ENCODE peak calls at places on chromosomes 13 and 19, in nine cellular contexts. One of them, this sample, is unnamed.

GRCh38 chr19:46919324-46919723 is 58.5 kb downstream of the ARHGAP35 start:
- DNase-seq in T-cell: no peak
- DNase-seq in neural progenitor cell: no peak
- DNase-seq in H54: no peak
- DNase-seq in CD4-positive, alpha-beta memory T cell: no peak
- DNase-seq in NCI-H345: no peak
- DNase-seq in EL: peak
- DNase-seq in naive thymus-derived CD8-positive, alpha-beta T cell: no peak
- DNase-seq in thoracic aorta: no peak
- DNase-seq in this sample: no peak

GRCh38 chr19:14492756-14493337 is 3.1 kb downstream of the GIPC1 start:
- DNase-seq in NCI-H345: no peak
- DNase-seq in naive thymus-derived CD8-positive, alpha-beta T cell: no peak
- DNase-seq in EL: no peak
- DNase-seq in neural progenitor cell: no peak
- DNase-seq in thoracic aorta: no peak
- DNase-seq in T-cell: no peak
- DNase-seq in H54: no peak
- DNase-seq in CD4-positive, alpha-beta memory T cell: no peak
- DNase-seq in this sample: no peak

GRCh38 chr19:917323-918151 is at the start of gene KISS1R:
- DNase-seq in naive thymus-derived CD8-positive, alpha-beta T cell: no peak
- DNase-seq in H54: no peak
- DNase-seq in T-cell: no peak
- DNase-seq in thoracic aorta: no peak
- DNase-seq in neural progenitor cell: peak
- DNase-seq in EL: no peak
- DNase-seq in CD4-positive, alpha-beta memory T cell: no peak
- DNase-seq in NCI-H345: peak
- DNase-seq in this sample: peak

GRCh38 chr13:93244141-93244917 is 17.7 kb downstream of the GPC6 start:
- DNase-seq in NCI-H345: no peak
- DNase-seq in EL: peak
- DNase-seq in naive thymus-derived CD8-positive, alpha-beta T cell: no peak
- DNase-seq in H54: peak
- DNase-seq in thoracic aorta: no peak
- DNase-seq in neural progenitor cell: peak
- DNase-seq in T-cell: no peak
- DNase-seq in CD4-positive, alpha-beta memory T cell: no peak
- DNase-seq in this sample: no peak

GRCh38 chr19:10543420-10544241 is at the start of gene ATG4D:
- DNase-seq in neural progenitor cell: peak
- DNase-seq in NCI-H345: peak
- DNase-seq in CD4-positive, alpha-beta memory T cell: peak
- DNase-seq in H54: peak
- DNase-seq in naive thymus-derived CD8-positive, alpha-beta T cell: peak
- DNase-seq in EL: peak
- DNase-seq in thoracic aorta: no peak
- DNase-seq in T-cell: peak
- DNase-seq in this sample: peak

GRCh38 chr19:15869109-15869555 is 28.7 kb downstream of the CYP4F2 start:
- DNase-seq in H54: peak
- DNase-seq in thoracic aorta: no peak
- DNase-seq in neural progenitor cell: no peak
- DNase-seq in T-cell: peak
- DNase-seq in naive thymus-derived CD8-positive, alpha-beta T cell: peak
- DNase-seq in CD4-positive, alpha-beta memory T cell: peak
- DNase-seq in NCI-H345: no peak
- DNase-seq in EL: peak
- DNase-seq in this sample: no peak

GRCh38 chr13:113083402-113084061 is 22.1 kb upstream of the F7 start:
- DNase-seq in EL: no peak
- DNase-seq in CD4-positive, alpha-beta memory T cell: no peak
- DNase-seq in T-cell: no peak
- DNase-seq in naive thymus-derived CD8-positive, alpha-beta T cell: no peak
- DNase-seq in NCI-H345: peak
- DNase-seq in thoracic aorta: no peak
- DNase-seq in H54: peak
- DNase-seq in neural progenitor cell: no peak
- DNase-seq in this sample: no peak

GRCh38 chr13:40755082-40755755 is 15.8 kb downstream of the MRPS31 start:
- DNase-seq in NCI-H345: no peak
- DNase-seq in EL: no peak
- DNase-seq in thoracic aorta: no peak
- DNase-seq in neural progenitor cell: no peak
- DNase-seq in CD4-positive, alpha-beta memory T cell: no peak
- DNase-seq in T-cell: no peak
- DNase-seq in naive thymus-derived CD8-positive, alpha-beta T cell: no peak
- DNase-seq in H54: no peak
- DNase-seq in this sample: no peak

GRCh38 chr13:46475586-46475991 is 77.4 kb upstream of the LRCH1 start:
- DNase-seq in H54: no peak
- DNase-seq in neural progenitor cell: no peak
- DNase-seq in NCI-H345: peak
- DNase-seq in naive thymus-derived CD8-positive, alpha-beta T cell: no peak
- DNase-seq in EL: peak
- DNase-seq in thoracic aorta: no peak
- DNase-seq in CD4-positive, alpha-beta memory T cell: no peak
- DNase-seq in T-cell: no peak
- DNase-seq in this sample: no peak

GRCh38 chr13:97256343-97256783 is 34.2 kb downstream of the MBNL2 start:
- DNase-seq in neural progenitor cell: no peak
- DNase-seq in CD4-positive, alpha-beta memory T cell: no peak
- DNase-seq in H54: peak
- DNase-seq in EL: peak
- DNase-seq in T-cell: no peak
- DNase-seq in NCI-H345: no peak
- DNase-seq in naive thymus-derived CD8-positive, alpha-beta T cell: no peak
- DNase-seq in thoracic aorta: no peak
- DNase-seq in this sample: no peak

GRCh38 chr13:49444517-49445395 is 682 bp downstream of the SETDB2 start:
- DNase-seq in neural progenitor cell: peak
- DNase-seq in T-cell: peak
- DNase-seq in NCI-H345: no peak
- DNase-seq in thoracic aorta: no peak
- DNase-seq in EL: peak
- DNase-seq in naive thymus-derived CD8-positive, alpha-beta T cell: no peak
- DNase-seq in CD4-positive, alpha-beta memory T cell: peak
- DNase-seq in H54: no peak
- DNase-seq in this sample: no peak

GRCh38 chr19:7983286-7983950 is 22.0 kb downstream of the ELAVL1 start:
- DNase-seq in neural progenitor cell: no peak
- DNase-seq in EL: no peak
- DNase-seq in naive thymus-derived CD8-positive, alpha-beta T cell: no peak
- DNase-seq in T-cell: no peak
- DNase-seq in H54: no peak
- DNase-seq in NCI-H345: no peak
- DNase-seq in thoracic aorta: no peak
- DNase-seq in CD4-positive, alpha-beta memory T cell: no peak
- DNase-seq in this sample: no peak

GRCh38 chr13:38602261-38602660 is 84.6 kb upstream of the FREM2 start:
- DNase-seq in EL: peak
- DNase-seq in thoracic aorta: no peak
- DNase-seq in NCI-H345: no peak
- DNase-seq in H54: no peak
- DNase-seq in T-cell: no peak
- DNase-seq in naive thymus-derived CD8-positive, alpha-beta T cell: no peak
- DNase-seq in neural progenitor cell: no peak
- DNase-seq in CD4-positive, alpha-beta memory T cell: no peak
- DNase-seq in this sample: no peak

GRCh38 chr13:20192470-20193141 is at the start of gene GJB2:
- DNase-seq in naive thymus-derived CD8-positive, alpha-beta T cell: no peak
- DNase-seq in H54: no peak
- DNase-seq in CD4-positive, alpha-beta memory T cell: no peak
- DNase-seq in T-cell: peak
- DNase-seq in EL: no peak
- DNase-seq in neural progenitor cell: peak
- DNase-seq in thoracic aorta: no peak
- DNase-seq in NCI-H345: peak
- DNase-seq in this sample: no peak

GRCh38 chr19:42076375-42076944 is 494 bp downstream of the ZNF574 start:
- DNase-seq in H54: no peak
- DNase-seq in EL: no peak
- DNase-seq in naive thymus-derived CD8-positive, alpha-beta T cell: no peak
- DNase-seq in CD4-positive, alpha-beta memory T cell: no peak
- DNase-seq in T-cell: no peak
- DNase-seq in thoracic aorta: no peak
- DNase-seq in neural progenitor cell: no peak
- DNase-seq in NCI-H345: no peak
- DNase-seq in this sample: no peak

GRCh38 chr13:100954430-100955361 is 280.1 kb upstream of the TMTC4 start:
- DNase-seq in NCI-H345: peak
- DNase-seq in naive thymus-derived CD8-positive, alpha-beta T cell: no peak
- DNase-seq in neural progenitor cell: no peak
- DNase-seq in EL: peak
- DNase-seq in T-cell: no peak
- DNase-seq in CD4-positive, alpha-beta memory T cell: no peak
- DNase-seq in H54: no peak
- DNase-seq in thoracic aorta: no peak
- DNase-seq in this sample: no peak

GRCh38 chr13:28741080-28741479 is 22.3 kb upstream of the SLC46A3 start:
- DNase-seq in NCI-H345: no peak
- DNase-seq in naive thymus-derived CD8-positive, alpha-beta T cell: no peak
- DNase-seq in CD4-positive, alpha-beta memory T cell: no peak
- DNase-seq in EL: peak
- DNase-seq in thoracic aorta: no peak
- DNase-seq in H54: no peak
- DNase-seq in neural progenitor cell: no peak
- DNase-seq in T-cell: no peak
- DNase-seq in this sample: no peak

GRCh38 chr13:97460004-97460756 is 26.2 kb downstream of the RAP2A start:
- DNase-seq in naive thymus-derived CD8-positive, alpha-beta T cell: no peak
- DNase-seq in NCI-H345: peak
- DNase-seq in CD4-positive, alpha-beta memory T cell: no peak
- DNase-seq in EL: no peak
- DNase-seq in thoracic aorta: no peak
- DNase-seq in neural progenitor cell: no peak
- DNase-seq in H54: no peak
- DNase-seq in T-cell: no peak
- DNase-seq in this sample: no peak

GRCh38 chr13:94427313-94427712 is 52.2 kb downstream of the DCT start:
- DNase-seq in T-cell: no peak
- DNase-seq in neural progenitor cell: no peak
- DNase-seq in CD4-positive, alpha-beta memory T cell: no peak
- DNase-seq in naive thymus-derived CD8-positive, alpha-beta T cell: no peak
- DNase-seq in NCI-H345: no peak
- DNase-seq in EL: no peak
- DNase-seq in thoracic aorta: no peak
- DNase-seq in H54: no peak
- DNase-seq in this sample: no peak

GRCh38 chr13:102836471-102836870 is 9.4 kb upstream of the ERCC5 start:
- DNase-seq in T-cell: no peak
- DNase-seq in neural progenitor cell: no peak
- DNase-seq in naive thymus-derived CD8-positive, alpha-beta T cell: no peak
- DNase-seq in H54: no peak
- DNase-seq in thoracic aorta: no peak
- DNase-seq in NCI-H345: no peak
- DNase-seq in EL: no peak
- DNase-seq in CD4-positive, alpha-beta memory T cell: no peak
- DNase-seq in this sample: no peak

GRCh38 chr19:55690109-55690768 is 15.2 kb downstream of the EPN1 start:
- DNase-seq in CD4-positive, alpha-beta memory T cell: no peak
- DNase-seq in EL: no peak
- DNase-seq in NCI-H345: no peak
- DNase-seq in H54: no peak
- DNase-seq in thoracic aorta: no peak
- DNase-seq in neural progenitor cell: no peak
- DNase-seq in T-cell: no peak
- DNase-seq in naive thymus-derived CD8-positive, alpha-beta T cell: no peak
- DNase-seq in this sample: no peak

GRCh38 chr19:35107541-35107939 is 8.1 kb upstream of the FXYD3 start:
- DNase-seq in T-cell: no peak
- DNase-seq in thoracic aorta: no peak
- DNase-seq in EL: peak
- DNase-seq in H54: peak
- DNase-seq in CD4-positive, alpha-beta memory T cell: no peak
- DNase-seq in NCI-H345: no peak
- DNase-seq in neural progenitor cell: no peak
- DNase-seq in naive thymus-derived CD8-positive, alpha-beta T cell: no peak
- DNase-seq in this sample: no peak

GRCh38 chr19:28239270-28239669 is 973.7 kb downstream of the UQCRFS1 start:
- DNase-seq in neural progenitor cell: peak
- DNase-seq in naive thymus-derived CD8-positive, alpha-beta T cell: no peak
- DNase-seq in EL: no peak
- DNase-seq in thoracic aorta: no peak
- DNase-seq in NCI-H345: peak
- DNase-seq in H54: no peak
- DNase-seq in CD4-positive, alpha-beta memory T cell: no peak
- DNase-seq in T-cell: no peak
- DNase-seq in this sample: no peak

GRCh38 chr13:110411316-110412105 is 104.4 kb downstream of the COL4A2 start:
- DNase-seq in T-cell: no peak
- DNase-seq in CD4-positive, alpha-beta memory T cell: no peak
- DNase-seq in neural progenitor cell: no peak
- DNase-seq in naive thymus-derived CD8-positive, alpha-beta T cell: no peak
- DNase-seq in NCI-H345: no peak
- DNase-seq in H54: no peak
- DNase-seq in EL: no peak
- DNase-seq in thoracic aorta: no peak
- DNase-seq in this sample: no peak

GRCh38 chr19:54517483-54517882 is 14.9 kb downstream of the LAIR2 start:
- DNase-seq in neural progenitor cell: peak
- DNase-seq in T-cell: peak
- DNase-seq in EL: peak
- DNase-seq in H54: peak
- DNase-seq in CD4-positive, alpha-beta memory T cell: peak
- DNase-seq in thoracic aorta: no peak
- DNase-seq in NCI-H345: no peak
- DNase-seq in naive thymus-derived CD8-positive, alpha-beta T cell: peak
- DNase-seq in this sample: no peak

GRCh38 chr19:29121684-29122083 is 91.3 kb downstream of the UQCRFS1 start:
- DNase-seq in EL: peak
- DNase-seq in CD4-positive, alpha-beta memory T cell: no peak
- DNase-seq in NCI-H345: no peak
- DNase-seq in T-cell: no peak
- DNase-seq in naive thymus-derived CD8-positive, alpha-beta T cell: no peak
- DNase-seq in H54: peak
- DNase-seq in thoracic aorta: no peak
- DNase-seq in neural progenitor cell: peak
- DNase-seq in this sample: no peak

GRCh38 chr13:40306817-40307216 is 359.6 kb downstream of the FOXO1 start:
- DNase-seq in neural progenitor cell: no peak
- DNase-seq in T-cell: no peak
- DNase-seq in NCI-H345: no peak
- DNase-seq in H54: no peak
- DNase-seq in EL: no peak
- DNase-seq in thoracic aorta: no peak
- DNase-seq in naive thymus-derived CD8-positive, alpha-beta T cell: no peak
- DNase-seq in CD4-positive, alpha-beta memory T cell: no peak
- DNase-seq in this sample: no peak

This sample was measured in D721Med.